ENCODE peak calls at places on chromosome 13, in six cellular contexts. One of them, this sample, is unnamed.

GRCh38 chr13:111512707-111513106 is 192.3 kb downstream of the TEX29 start:
- DNase-seq in brain microvascular endothelial cell: no peak
- DNase-seq in substantia nigra: no peak
- DNase-seq in DMS 273 treated with DMSO at 0.1 percent for 48 hours: no peak
- DNase-seq in ELF-1: no peak
- DNase-seq in globus pallidus: no peak
- DNase-seq in this sample: no peak

GRCh38 chr13:104466016-104466415 is 1399.8 kb upstream of the SLC10A2 start:
- DNase-seq in ELF-1: no peak
- DNase-seq in DMS 273 treated with DMSO at 0.1 percent for 48 hours: no peak
- DNase-seq in brain microvascular endothelial cell: no peak
- DNase-seq in globus pallidus: no peak
- DNase-seq in substantia nigra: no peak
- DNase-seq in this sample: no peak

GRCh38 chr13:113451951-113452421 is 1.3 kb downstream of the ADPRHL1 start:
- DNase-seq in brain microvascular endothelial cell: no peak
- DNase-seq in substantia nigra: no peak
- DNase-seq in ELF-1: no peak
- DNase-seq in globus pallidus: no peak
- DNase-seq in DMS 273 treated with DMSO at 0.1 percent for 48 hours: no peak
- DNase-seq in this sample: no peak

GRCh38 chr13:75687145-75687763 is 51.1 kb downstream of the LMO7 start:
- DNase-seq in ELF-1: no peak
- DNase-seq in brain microvascular endothelial cell: peak; percentile 41
- DNase-seq in DMS 273 treated with DMSO at 0.1 percent for 48 hours: no peak
- DNase-seq in substantia nigra: no peak
- DNase-seq in globus pallidus: no peak
- DNase-seq in this sample: no peak

GRCh38 chr13:60169239-60170031 is 5.7 kb upstream of the DIAPH3 start:
- DNase-seq in brain microvascular endothelial cell: no peak
- DNase-seq in globus pallidus: no peak
- DNase-seq in DMS 273 treated with DMSO at 0.1 percent for 48 hours: no peak
- DNase-seq in substantia nigra: no peak
- DNase-seq in ELF-1: no peak
- DNase-seq in this sample: no peak

GRCh38 chr13:42307461-42307860 is 35.5 kb downstream of the AKAP11 start:
- DNase-seq in substantia nigra: no peak
- DNase-seq in brain microvascular endothelial cell: no peak
- DNase-seq in globus pallidus: no peak
- DNase-seq in ELF-1: no peak
- DNase-seq in DMS 273 treated with DMSO at 0.1 percent for 48 hours: no peak
- DNase-seq in this sample: no peak

GRCh38 chr13:108924154-108924940 is 294.9 kb downstream of the MYO16 start:
- DNase-seq in globus pallidus: no peak
- DNase-seq in brain microvascular endothelial cell: peak; percentile 68
- DNase-seq in ELF-1: no peak
- DNase-seq in substantia nigra: no peak
- DNase-seq in DMS 273 treated with DMSO at 0.1 percent for 48 hours: no peak
- DNase-seq in this sample: no peak

GRCh38 chr13:106260352-106260751 is 275.1 kb downstream of the EFNB2 start:
- DNase-seq in brain microvascular endothelial cell: no peak
- DNase-seq in ELF-1: no peak
- DNase-seq in substantia nigra: no peak
- DNase-seq in DMS 273 treated with DMSO at 0.1 percent for 48 hours: no peak
- DNase-seq in globus pallidus: no peak
- DNase-seq in this sample: no peak

GRCh38 chr13:32205426-32206096 is 109.6 kb downstream of the ZAR1L start:
- DNase-seq in ELF-1: no peak
- DNase-seq in DMS 273 treated with DMSO at 0.1 percent for 48 hours: no peak
- DNase-seq in brain microvascular endothelial cell: no peak
- DNase-seq in globus pallidus: no peak
- DNase-seq in substantia nigra: no peak
- DNase-seq in this sample: no peak

GRCh38 chr13:101449971-101450748 is 2.3 kb upstream of the ITGBL1 start:
- DNase-seq in brain microvascular endothelial cell: peak; percentile 62
- DNase-seq in DMS 273 treated with DMSO at 0.1 percent for 48 hours: no peak
- DNase-seq in globus pallidus: no peak
- DNase-seq in ELF-1: no peak
- DNase-seq in substantia nigra: no peak
- DNase-seq in this sample: no peak

GRCh38 chr13:31610270-31610998 is 128.9 kb upstream of the RXFP2 start:
- DNase-seq in ELF-1: no peak
- DNase-seq in brain microvascular endothelial cell: no peak
- DNase-seq in DMS 273 treated with DMSO at 0.1 percent for 48 hours: no peak
- DNase-seq in substantia nigra: no peak
- DNase-seq in globus pallidus: no peak
- DNase-seq in this sample: no peak

GRCh38 chr13:114263590-114263989 is 17.8 kb upstream of the UPF3A start:
- DNase-seq in globus pallidus: no peak
- DNase-seq in ELF-1: no peak
- DNase-seq in substantia nigra: no peak
- DNase-seq in brain microvascular endothelial cell: no peak
- DNase-seq in DMS 273 treated with DMSO at 0.1 percent for 48 hours: no peak
- DNase-seq in this sample: no peak

GRCh38 chr13:53105881-53106280 is 77.3 kb downstream of the OLFM4 start:
- DNase-seq in globus pallidus: no peak
- DNase-seq in ELF-1: peak; percentile 33
- DNase-seq in substantia nigra: no peak
- DNase-seq in DMS 273 treated with DMSO at 0.1 percent for 48 hours: no peak
- DNase-seq in brain microvascular endothelial cell: no peak
- DNase-seq in this sample: no peak

GRCh38 chr13:83702021-83702420 is 180.3 kb downstream of the SLITRK1 start:
- DNase-seq in substantia nigra: no peak
- DNase-seq in brain microvascular endothelial cell: no peak
- DNase-seq in DMS 273 treated with DMSO at 0.1 percent for 48 hours: no peak
- DNase-seq in globus pallidus: no peak
- DNase-seq in ELF-1: no peak
- DNase-seq in this sample: no peak

GRCh38 chr13:73708393-73708985 is 425.7 kb downstream of the KLF12 start:
- DNase-seq in brain microvascular endothelial cell: peak; percentile 65
- DNase-seq in substantia nigra: peak; percentile 23
- DNase-seq in DMS 273 treated with DMSO at 0.1 percent for 48 hours: no peak
- DNase-seq in globus pallidus: peak; percentile 44
- DNase-seq in ELF-1: no peak
- DNase-seq in this sample: peak; percentile 64

GRCh38 chr13:31209172-31209818 is 9.5 kb downstream of the B3GLCT start:
- DNase-seq in DMS 273 treated with DMSO at 0.1 percent for 48 hours: peak; percentile 90
- DNase-seq in globus pallidus: peak; percentile 52
- DNase-seq in substantia nigra: peak; percentile 21
- DNase-seq in ELF-1: peak; percentile 52
- DNase-seq in brain microvascular endothelial cell: no peak
- DNase-seq in this sample: peak; percentile 35

GRCh38 chr13:46575843-46576242 is 22.9 kb downstream of the LRCH1 start:
- DNase-seq in globus pallidus: no peak
- DNase-seq in DMS 273 treated with DMSO at 0.1 percent for 48 hours: no peak
- DNase-seq in brain microvascular endothelial cell: peak; percentile 66
- DNase-seq in substantia nigra: no peak
- DNase-seq in ELF-1: no peak
- DNase-seq in this sample: peak; percentile 81

GRCh38 chr13:25659091-25659502 is 287.3 kb downstream of the ATP8A2 start:
- DNase-seq in ELF-1: peak; percentile 32
- DNase-seq in substantia nigra: no peak
- DNase-seq in DMS 273 treated with DMSO at 0.1 percent for 48 hours: peak; percentile 34
- DNase-seq in globus pallidus: no peak
- DNase-seq in brain microvascular endothelial cell: no peak
- DNase-seq in this sample: no peak

GRCh38 chr13:33524086-33524485 is 238.5 kb upstream of the STARD13 start:
- DNase-seq in globus pallidus: no peak
- DNase-seq in ELF-1: no peak
- DNase-seq in DMS 273 treated with DMSO at 0.1 percent for 48 hours: peak; percentile 1
- DNase-seq in substantia nigra: no peak
- DNase-seq in brain microvascular endothelial cell: peak; percentile 88
- DNase-seq in this sample: no peak

GRCh38 chr13:102317593-102317992 is 84.3 kb downstream of the FGF14 start:
- DNase-seq in brain microvascular endothelial cell: no peak
- DNase-seq in substantia nigra: peak; percentile 4
- DNase-seq in ELF-1: no peak
- DNase-seq in DMS 273 treated with DMSO at 0.1 percent for 48 hours: no peak
- DNase-seq in globus pallidus: peak; percentile 35
- DNase-seq in this sample: peak; percentile 100

GRCh38 chr13:51422484-51422883 is 30.4 kb downstream of the INTS6 start:
- DNase-seq in DMS 273 treated with DMSO at 0.1 percent for 48 hours: no peak
- DNase-seq in globus pallidus: no peak
- DNase-seq in brain microvascular endothelial cell: no peak
- DNase-seq in substantia nigra: no peak
- DNase-seq in ELF-1: no peak
- DNase-seq in this sample: no peak

GRCh38 chr13:57557979-57558529 is 73.5 kb upstream of the PCDH17 start:
- DNase-seq in brain microvascular endothelial cell: no peak
- DNase-seq in substantia nigra: no peak
- DNase-seq in ELF-1: peak; percentile 9
- DNase-seq in DMS 273 treated with DMSO at 0.1 percent for 48 hours: no peak
- DNase-seq in globus pallidus: peak; percentile 37
- DNase-seq in this sample: no peak

GRCh38 chr13:59016250-59016649 is 1147.5 kb downstream of the DIAPH3 start:
- DNase-seq in brain microvascular endothelial cell: peak; percentile 20
- DNase-seq in globus pallidus: no peak
- DNase-seq in substantia nigra: no peak
- DNase-seq in DMS 273 treated with DMSO at 0.1 percent for 48 hours: no peak
- DNase-seq in ELF-1: no peak
- DNase-seq in this sample: no peak

GRCh38 chr13:33032037-33032625 is 15.9 kb downstream of the KL start:
- DNase-seq in globus pallidus: no peak
- DNase-seq in substantia nigra: no peak
- DNase-seq in ELF-1: no peak
- DNase-seq in DMS 273 treated with DMSO at 0.1 percent for 48 hours: no peak
- DNase-seq in brain microvascular endothelial cell: peak; percentile 21
- DNase-seq in this sample: no peak

GRCh38 chr13:85508683-85509329 is 290.4 kb downstream of the SLITRK6 start:
- DNase-seq in brain microvascular endothelial cell: peak; percentile 36
- DNase-seq in substantia nigra: no peak
- DNase-seq in ELF-1: peak; percentile 15
- DNase-seq in globus pallidus: no peak
- DNase-seq in DMS 273 treated with DMSO at 0.1 percent for 48 hours: no peak
- DNase-seq in this sample: no peak

GRCh38 chr13:81487151-81487550 is 1146.2 kb upstream of the SPRY2 start:
- DNase-seq in ELF-1: peak; percentile 22
- DNase-seq in DMS 273 treated with DMSO at 0.1 percent for 48 hours: peak; percentile 11
- DNase-seq in substantia nigra: no peak
- DNase-seq in brain microvascular endothelial cell: peak; percentile 0
- DNase-seq in globus pallidus: peak; percentile 9
- DNase-seq in this sample: no peak

GRCh38 chr13:80341771-80342271 is 895 bp upstream of the SPRY2 start:
- DNase-seq in substantia nigra: peak; percentile 46
- DNase-seq in DMS 273 treated with DMSO at 0.1 percent for 48 hours: peak; percentile 46
- DNase-seq in globus pallidus: peak; percentile 68
- DNase-seq in brain microvascular endothelial cell: peak; percentile 40
- DNase-seq in ELF-1: peak; percentile 77
- DNase-seq in this sample: peak; percentile 78

GRCh38 chr13:90613076-90613795 is 734.3 kb upstream of the MIR17HG start:
- DNase-seq in globus pallidus: no peak
- DNase-seq in ELF-1: no peak
- DNase-seq in substantia nigra: no peak
- DNase-seq in DMS 273 treated with DMSO at 0.1 percent for 48 hours: no peak
- DNase-seq in brain microvascular endothelial cell: no peak
- DNase-seq in this sample: no peak

GRCh38 chr13:45718063-45718462 is 15.9 kb downstream of the CBY2 start:
- DNase-seq in ELF-1: peak; percentile 44
- DNase-seq in globus pallidus: peak; percentile 16
- DNase-seq in brain microvascular endothelial cell: peak; percentile 1
- DNase-seq in substantia nigra: no peak
- DNase-seq in DMS 273 treated with DMSO at 0.1 percent for 48 hours: no peak
- DNase-seq in this sample: no peak

GRCh38 chr13:32733685-32734084 is 147.4 kb downstream of the PDS5B start:
- DNase-seq in brain microvascular endothelial cell: no peak
- DNase-seq in globus pallidus: no peak
- DNase-seq in ELF-1: no peak
- DNase-seq in DMS 273 treated with DMSO at 0.1 percent for 48 hours: no peak
- DNase-seq in substantia nigra: no peak
- DNase-seq in this sample: no peak

GRCh38 chr13:39410089-39410901 is 192.7 kb downstream of the LHFPL6 start:
- DNase-seq in substantia nigra: no peak
- DNase-seq in globus pallidus: no peak
- DNase-seq in DMS 273 treated with DMSO at 0.1 percent for 48 hours: no peak
- DNase-seq in ELF-1: no peak
- DNase-seq in brain microvascular endothelial cell: no peak
- DNase-seq in this sample: no peak

GRCh38 chr13:90867336-90867683 is 480.2 kb upstream of the MIR17HG start:
- DNase-seq in globus pallidus: peak; percentile 37
- DNase-seq in substantia nigra: peak; percentile 51
- DNase-seq in ELF-1: peak; percentile 83
- DNase-seq in DMS 273 treated with DMSO at 0.1 percent for 48 hours: no peak
- DNase-seq in brain microvascular endothelial cell: peak; percentile 64
- DNase-seq in this sample: peak; percentile 68

GRCh38 chr13:42569576-42570344 is 4.2 kb upstream of the TNFSF11 start:
- DNase-seq in ELF-1: no peak
- DNase-seq in brain microvascular endothelial cell: no peak
- DNase-seq in DMS 273 treated with DMSO at 0.1 percent for 48 hours: no peak
- DNase-seq in substantia nigra: no peak
- DNase-seq in globus pallidus: no peak
- DNase-seq in this sample: no peak

GRCh38 chr13:29918845-29919244 is 68.4 kb upstream of the UBL3 start:
- DNase-seq in substantia nigra: no peak
- DNase-seq in globus pallidus: no peak
- DNase-seq in brain microvascular endothelial cell: peak; percentile 83
- DNase-seq in ELF-1: no peak
- DNase-seq in DMS 273 treated with DMSO at 0.1 percent for 48 hours: no peak
- DNase-seq in this sample: no peak

GRCh38 chr13:32135655-32136054 is 104.1 kb downstream of the FRY start:
- DNase-seq in substantia nigra: no peak
- DNase-seq in ELF-1: no peak
- DNase-seq in DMS 273 treated with DMSO at 0.1 percent for 48 hours: no peak
- DNase-seq in globus pallidus: no peak
- DNase-seq in brain microvascular endothelial cell: peak; percentile 47
- DNase-seq in this sample: no peak

GRCh38 chr13:33682020-33682564 is 135.9 kb upstream of the RFC3 start:
- DNase-seq in substantia nigra: no peak
- DNase-seq in brain microvascular endothelial cell: no peak
- DNase-seq in DMS 273 treated with DMSO at 0.1 percent for 48 hours: no peak
- DNase-seq in globus pallidus: no peak
- DNase-seq in ELF-1: no peak
- DNase-seq in this sample: no peak

GRCh38 chr13:80737513-80737912 is 396.6 kb upstream of the SPRY2 start:
- DNase-seq in ELF-1: no peak
- DNase-seq in substantia nigra: no peak
- DNase-seq in brain microvascular endothelial cell: no peak
- DNase-seq in globus pallidus: no peak
- DNase-seq in DMS 273 treated with DMSO at 0.1 percent for 48 hours: no peak
- DNase-seq in this sample: no peak

GRCh38 chr13:39913339-39913738 is 257.9 kb downstream of the COG6 start:
- DNase-seq in substantia nigra: no peak
- DNase-seq in brain microvascular endothelial cell: no peak
- DNase-seq in ELF-1: no peak
- DNase-seq in globus pallidus: no peak
- DNase-seq in DMS 273 treated with DMSO at 0.1 percent for 48 hours: no peak
- DNase-seq in this sample: no peak

This sample was measured in G401.